ENCODE peak calls at places on chromosomes 5 and 9, in five cellular contexts. H is foreskin fibroblast, P is fibroblast of gingiva, S is activated T-cell treated with anti-CD3 and anti-CD28 coated beads for 1 hour, A is GM10248. G is an unnamed sample.

GRCh38 chr9:33101104-33101951 is 24.9 kb upstream of the SMU1 start:
- DNase-seq in A (no peak), P (peak; percentile 85), S (no peak), H (peak; percentile 70), G (no peak)

GRCh38 chr9:131635285-131635684 is 90.0 kb downstream of the PRRT1B start:
- DNase-seq in H (peak; percentile 97), P (peak; percentile 92), A (peak; percentile 63), S (peak; percentile 56), G (peak; percentile 90)

GRCh38 chr9:98248737-98249474 is 6.5 kb downstream of the TBC1D2 start:
- DNase-seq in H (peak; percentile 93), S (no peak), A (no peak), P (peak; percentile 85), G (peak; percentile 61)

GRCh38 chr5:112548246-112548982 is 129.3 kb upstream of the EPB41L4A start:
- DNase-seq in H (peak; percentile 52), S (no peak), P (no peak), A (no peak), G (no peak)

GRCh38 chr5:180598316-180598701 is 7.0 kb upstream of the SCGB3A1 start:
- DNase-seq in P (no peak), S (no peak), A (peak; percentile 9), H (no peak), G (no peak)

GRCh38 chr9:35716236-35716635 is 15.8 kb downstream of the TLN1 start:
- DNase-seq in A (no peak), H (no peak), S (no peak), P (peak; percentile 59), G (no peak)

GRCh38 chr9:83070257-83070656 is 7.3 kb upstream of the RASEF start:
- DNase-seq in P (peak; percentile 51), H (peak; percentile 75), S (no peak), A (no peak), G (peak; percentile 27)

GRCh38 chr5:145937432-145938250 is 1.3 kb downstream of the SH3RF2 start:
- DNase-seq in P (no peak), H (no peak), A (peak; percentile 28), S (no peak), G (no peak)

GRCh38 chr5:72377920-72378635 is 57.9 kb downstream of the PTCD2 start:
- DNase-seq in H (peak; percentile 66), A (no peak), S (no peak), P (peak; percentile 85), G (no peak)

GRCh38 chr5:145585443-145586148 is 249.5 kb downstream of the PRELID2 start:
- DNase-seq in H (no peak), S (no peak), P (no peak), A (no peak), G (no peak)

GRCh38 chr9:87067426-87067825 is 120.1 kb upstream of the GAS1 start:
- DNase-seq in H (peak; percentile 20), P (peak; percentile 11), S (no peak), A (no peak), G (no peak)

GRCh38 chr5:90747175-90747574 is 188.6 kb downstream of the ADGRV1 start:
- DNase-seq in H (no peak), A (no peak), S (no peak), P (no peak), G (no peak)

GRCh38 chr5:150489358-150490295 is 18.3 kb upstream of the NDST1 start:
- DNase-seq in A (peak; percentile 86), H (peak; percentile 67), S (no peak), P (no peak), G (no peak)

GRCh38 chr9:30349526-30350513 is 2034.6 kb upstream of the ACO1 start:
- DNase-seq in P (no peak), H (no peak), S (no peak), A (no peak), G (no peak)

GRCh38 chr5:111806150-111806549 is 49.2 kb upstream of the NREP start:
- DNase-seq in S (no peak), A (no peak), H (no peak), P (no peak), G (no peak)

GRCh38 chr9:2838356-2838983 is 5.4 kb downstream of the PUM3 start:
- DNase-seq in P (peak; percentile 37), S (no peak), H (no peak), A (no peak), G (no peak)